ENCODE peak calls at places on chromosomes 4 and X, in five cellular contexts. N is aorta, X is BJ, A is thoracic aorta, R is MM.1S. L is an unnamed sample.
A peak's percentile ranks its signal among the peaks of the same experiment; 100 is the strongest.

GRCh38 chr4:152090543-152090942 is 329.7 kb upstream of the GATB start:
- DNase-seq in N (no peak), X (no peak), A (no peak), R (no peak), L (no peak)

GRCh38 chrX:774536-774935 is 143.9 kb downstream of the SHOX start:
- DNase-seq in N (no peak), X (no peak), A (no peak), R (no peak), L (no peak)

GRCh38 chr4:12846368-12846767 is 637.8 kb downstream of the RAB28 start:
- DNase-seq in N (no peak), X (no peak), A (no peak), R (no peak), L (no peak)

GRCh38 chr4:2685541-2685940 is 70.6 kb downstream of the TNIP2 start:
- DNase-seq in N (no peak), X (no peak), A (no peak), R (no peak), L (no peak)

GRCh38 chrX:12906392-12906791 is at the start of gene TLR8:
- DNase-seq in N (no peak), X (no peak), A (no peak), R (no peak), L (peak; percentile 53)

GRCh38 chr4:116180056-116180690 is 905.2 kb downstream of the TRAM1L1 start:
- DNase-seq in N (no peak), X (no peak), A (no peak), R (no peak), L (no peak)

GRCh38 chr4:95585016-95585695 is 36.4 kb upstream of the UNC5C start:
- DNase-seq in N (no peak), X (no peak), A (no peak), R (no peak), L (no peak)

GRCh38 chr4:1347410-1347864 is 429 bp downstream of the UVSSA start:
- DNase-seq in N (peak; percentile 90), X (no peak), A (peak; percentile 51), R (peak; percentile 75), L (peak; percentile 74)

GRCh38 chr4:53592128-53592527 is 842 bp upstream of the LNX1 start:
- DNase-seq in N (no peak), X (no peak), A (no peak), R (no peak), L (no peak)

GRCh38 chrX:1491851-1492349 is 39.2 kb upstream of the ASMTL start:
- DNase-seq in N (no peak), X (no peak), A (no peak), R (peak; percentile 50), L (no peak)

GRCh38 chr4:83454626-83455025 is 997 bp downstream of the HELQ start:
- DNase-seq in N (no peak), X (no peak), A (no peak), R (no peak), L (peak; percentile 13)

GRCh38 chr4:73087871-73088270 is 18.4 kb upstream of the COX18 start:
- DNase-seq in N (no peak), X (no peak), A (no peak), R (no peak), L (no peak)

GRCh38 chr4:115090483-115091075 is 22.8 kb downstream of the NDST4 start:
- DNase-seq in N (no peak), X (no peak), A (no peak), R (peak; percentile 64), L (no peak)

GRCh38 chr4:151114986-151115385 is 15.6 kb downstream of the RPS3A start:
- DNase-seq in N (no peak), X (no peak), A (no peak), R (no peak), L (no peak)

GRCh38 chr4:80322716-80323115 is 12.8 kb upstream of the CFAP299 start:
- DNase-seq in N (no peak), X (no peak), A (no peak), R (peak; percentile 29), L (no peak)

GRCh38 chrX:31166416-31166815 is 94.6 kb upstream of the FTHL17 start:
- DNase-seq in N (no peak), X (no peak), A (no peak), R (no peak), L (no peak)

GRCh38 chr4:40003986-40004385 is 26.3 kb upstream of the PDS5A start:
- DNase-seq in N (no peak), X (peak; percentile 2), A (no peak), R (no peak), L (peak; percentile 84)

GRCh38 chrX:140503714-140504351 is 1.0 kb downstream of the SOX3 start:
- DNase-seq in N (no peak), X (no peak), A (no peak), R (no peak), L (no peak)

GRCh38 chrX:45807572-45808425 is 607.1 kb upstream of the DIPK2B start:
- DNase-seq in N (no peak), X (no peak), A (no peak), R (no peak), L (no peak)

GRCh38 chrX:134792077-134792476 is 133.8 kb upstream of the PLAC1 start:
- DNase-seq in N (no peak), X (no peak), A (no peak), R (no peak), L (no peak)

GRCh38 chr4:53994382-53994781 is 70.0 kb downstream of the CHIC2 start:
- DNase-seq in N (peak; percentile 45), X (no peak), A (no peak), R (no peak), L (peak; percentile 59)

GRCh38 chr4:114334808-114335739 is 263.5 kb upstream of the UGT8 start:
- DNase-seq in N (no peak), X (no peak), A (no peak), R (no peak), L (no peak)

GRCh38 chr4:3765271-3766206 is 646 bp upstream of the ADRA2C start:
- DNase-seq in N (peak; percentile 80), X (no peak), A (peak; percentile 62), R (no peak), L (no peak)
- H3K4me3 ChIP-seq in N (peak overlapping the region; percentile 65), X (peak overlapping the region; percentile 25), A (peak overlapping the region; percentile 77), R (no peak overlapping the region), L (no peak overlapping the region)

GRCh38 chr4:76691767-76692689 is 205.9 kb downstream of the SOWAHB start:
- DNase-seq in N (no peak), X (no peak), A (no peak), R (peak; percentile 54), L (no peak)
- H3K27me3 ChIP-seq in N (no peaks in the 10 kb centered on the region), X (no peaks in the 10 kb centered on the region), A (no peaks in the 10 kb centered on the region), R (no peaks in the 10 kb centered on the region), L (peaks cover 40% of the 10 kb centered on the region)

DNA sequence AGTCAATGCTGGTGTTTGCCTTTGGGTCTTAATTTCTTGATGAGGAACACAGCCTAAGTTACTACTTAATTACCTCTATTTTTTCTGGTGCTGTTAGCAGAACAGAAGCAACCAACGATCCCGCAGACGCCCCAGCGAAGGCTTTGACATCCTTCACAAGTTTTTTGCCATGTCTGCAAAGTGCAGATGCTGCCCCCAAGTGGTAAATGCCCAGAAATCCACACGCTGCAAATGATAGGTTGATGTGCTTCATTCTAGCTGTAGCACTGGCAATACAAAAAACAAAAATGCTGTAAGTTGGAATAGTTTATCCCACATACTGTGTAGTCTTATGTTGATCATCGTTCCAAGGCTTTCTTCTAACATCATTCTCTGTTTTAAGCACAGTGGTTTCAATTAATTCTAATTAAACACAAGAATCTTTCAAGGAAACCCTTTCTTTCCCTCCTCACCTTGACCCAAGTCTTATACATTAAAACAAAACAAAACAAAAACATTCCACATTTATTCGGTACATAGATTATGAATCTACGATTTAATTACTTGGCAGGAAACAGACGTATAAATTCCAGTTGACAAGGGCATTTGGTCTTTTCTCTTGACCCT is 1.2 kb downstream of the PNPLA4 start:
- DNase-seq in N (peak; percentile 62), X (peak; percentile 4), A (no peak), R (peak; percentile 51), L (peak; percentile 79)
- H3K4me3 ChIP-seq in N (no peak overlapping the region), X (no peak overlapping the region), A (no peak overlapping the region), R (no peak overlapping the region), L (no peak overlapping the region)

GRCh38 chr4:8160233-8160560 is 1.6 kb upstream of the ABLIM2 start:
- DNase-seq in N (peak; percentile 33), X (no peak), A (no peak), R (no peak), L (no peak)
- H3K27me3 ChIP-seq in N (no peaks in the 10 kb centered on the region), X (peaks cover 4% of the 10 kb centered on the region), A (no peaks in the 10 kb centered on the region), R (peaks cover 35% of the 10 kb centered on the region), L (peaks cover 19% of the 10 kb centered on the region)

DNA sequence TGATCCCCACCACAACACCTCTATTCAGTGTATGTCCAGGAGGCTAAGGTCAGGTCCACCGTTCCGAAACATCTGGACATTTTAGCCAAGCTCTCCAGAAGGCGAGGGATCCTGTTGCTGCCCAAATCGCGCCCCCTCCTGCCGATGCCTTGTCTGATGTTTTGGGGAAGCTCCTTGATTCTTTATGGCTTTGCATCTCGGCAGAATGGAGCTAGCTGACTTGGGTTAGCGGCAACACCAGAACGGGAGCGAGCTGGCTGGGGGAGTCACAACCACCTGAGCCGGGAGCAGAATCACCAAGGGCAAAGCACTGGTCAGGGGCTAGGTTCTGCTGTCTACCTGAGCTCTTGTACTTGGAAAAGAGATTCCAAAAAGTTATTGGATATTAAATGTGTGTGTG is 6.5 kb upstream of the POU3F4 start:
- DNase-seq in N (no peak), X (no peak), A (no peak), R (no peak), L (no peak)
- H3K4me3 ChIP-seq in N (no peak overlapping the region), X (no peak overlapping the region), A (no peak overlapping the region), R (no peak overlapping the region), L (no peak overlapping the region)

GRCh38 chrX:53813663-53814440 is 127.3 kb upstream of the HUWE1 start:
- DNase-seq in N (no peak), X (no peak), A (no peak), R (no peak), L (no peak)

GRCh38 chrX:53817548-53817947 is 131.0 kb upstream of the HUWE1 start:
- DNase-seq in N (no peak), X (no peak), A (no peak), R (no peak), L (no peak)
- H3K27me3 ChIP-seq in N (no peaks in the 10 kb centered on the region), X (no peaks in the 10 kb centered on the region), A (no peaks in the 10 kb centered on the region), R (no peaks in the 10 kb centered on the region), L (no peaks in the 10 kb centered on the region)

DNA sequence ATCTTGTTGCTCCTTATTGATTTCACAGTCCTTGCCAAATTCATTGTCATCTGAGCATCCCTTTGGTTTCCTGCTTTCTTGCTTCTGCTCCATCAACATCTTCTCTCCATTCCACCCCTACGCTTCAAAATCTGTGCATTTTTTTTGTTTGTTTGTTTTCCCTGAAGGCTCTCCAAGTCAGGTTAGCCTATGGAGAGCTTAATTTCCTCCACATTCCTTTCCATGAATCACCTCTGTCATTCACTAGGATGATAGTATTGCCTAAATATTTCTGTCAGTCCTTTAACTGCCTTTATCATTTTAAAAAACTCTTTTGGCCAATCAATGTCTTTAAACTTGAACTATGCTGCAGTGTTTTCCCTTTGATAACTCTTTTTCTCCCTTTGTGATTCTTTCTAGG is 67.7 kb downstream of the PPARGC1A start:
- DNase-seq in N (no peak), X (no peak), A (no peak), R (no peak), L (no peak)
- H3K4me3 ChIP-seq in N (no peak overlapping the region), X (no peak overlapping the region), A (no peak overlapping the region), R (no peak overlapping the region), L (no peak overlapping the region)